ENCODE peak calls at places on chromosomes 3 and 15, in five cellular contexts. V, J, R, N and P are unnamed samples.

GRCh38 chr3:88032245-88032644 is 26.6 kb downstream of the CGGBP1 start:
- DNase-seq in V (no peak), J (no peak), R (no peak), N (no peak), P (no peak)

GRCh38 chr15:25741253-25741575 is 121.9 kb downstream of the ATP10A start:
- DNase-seq in V (no peak), J (no peak), R (no peak), N (no peak), P (no peak)

GRCh38 chr3:8990266-8991215 is 27.3 kb upstream of the RAD18 start:
- DNase-seq in V (peak), J (no peak), R (no peak), N (peak), P (peak)

GRCh38 chr3:186172353-186172752 is 63.5 kb upstream of the ETV5 start:
- DNase-seq in V (no peak), J (no peak), R (no peak), N (no peak), P (no peak)

GRCh38 chr3:186882881-186883685 is 40.6 kb downstream of the ADIPOQ start:
- DNase-seq in V (no peak), J (no peak), R (no peak), N (no peak), P (peak)

GRCh38 chr3:12139111-12139511 is 19.6 kb downstream of the TIMP4 start:
- DNase-seq in V (peak), J (no peak), R (no peak), N (peak), P (peak)

GRCh38 chr3:132004571-132004970 is 30.2 kb downstream of the CPNE4 start:
- DNase-seq in V (no peak), J (no peak), R (no peak), N (no peak), P (peak)

GRCh38 chr15:68210821-68211655 is 5.9 kb upstream of the CALML4 start:
- DNase-seq in V (peak), J (peak), R (peak), N (no peak), P (peak)

GRCh38 chr3:10354373-10355015 is 33.6 kb upstream of the SEC13 start:
- DNase-seq in V (no peak), J (no peak), R (no peak), N (no peak), P (peak)

GRCh38 chr3:25910997-25911396 is 121.1 kb downstream of the OXSM start:
- DNase-seq in V (peak), J (no peak), R (no peak), N (no peak), P (peak)

GRCh38 chr3:180250172-180250571 is 213.4 kb upstream of the PEX5L start:
- DNase-seq in V (peak), J (no peak), R (no peak), N (no peak), P (peak)

GRCh38 chr3:128573707-128574162 is 76.9 kb downstream of the RPN1 start:
- DNase-seq in V (no peak), J (no peak), R (peak), N (no peak), P (no peak)

GRCh38 chr3:169604568-169604967 is 58.9 kb downstream of the MECOM start:
- DNase-seq in V (no peak), J (no peak), R (no peak), N (no peak), P (peak)

GRCh38 chr3:39260957-39261356 is 18.9 kb downstream of the CX3CR1 start:
- DNase-seq in V (peak), J (peak), R (peak), N (peak), P (peak)

DNA sequence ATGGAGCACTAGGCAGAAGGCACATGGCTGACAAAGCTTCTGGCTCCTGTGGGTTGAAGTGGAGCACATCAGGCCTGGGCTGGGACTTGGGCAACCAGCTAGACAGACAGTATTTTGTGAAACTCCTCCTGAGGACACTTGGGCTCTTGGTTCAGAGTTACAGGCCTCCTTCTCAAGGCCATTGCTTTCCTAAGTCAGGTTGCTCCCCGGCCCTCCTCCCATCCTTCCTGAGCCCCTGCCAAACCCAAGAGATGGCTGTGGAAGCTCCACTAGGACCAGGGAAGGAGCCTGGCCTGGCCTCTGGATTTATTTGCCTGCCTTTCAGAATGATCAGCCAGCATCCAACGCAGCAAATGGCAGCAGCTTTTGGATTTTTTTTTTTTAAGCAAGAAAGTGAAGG is 56.3 kb downstream of the MAGEF1 start:
- DNase-seq in V (no peak), J (no peak), R (no peak), N (no peak), P (no peak)
- TF ChIP-seq CTCF in V (no peak), J (no peak), R (no peak), N (no peak), P (no peak)

GRCh38 chr15:39427705-39428104 is 153.2 kb upstream of the THBS1 start:
- DNase-seq in V (no peak), J (no peak), R (peak), N (no peak), P (no peak)

GRCh38 chr15:39431371-39431770 is 149.5 kb upstream of the THBS1 start:
- DNase-seq in V (no peak), J (no peak), R (no peak), N (no peak), P (peak)

GRCh38 chr15:39429898-39430357 is 151.0 kb upstream of the THBS1 start:
- DNase-seq in V (peak), J (peak), R (no peak), N (peak), P (peak)

GRCh38 chr15:39430389-39430788 is 150.5 kb upstream of the THBS1 start:
- DNase-seq in V (no peak), J (no peak), R (no peak), N (no peak), P (no peak)

DNA sequence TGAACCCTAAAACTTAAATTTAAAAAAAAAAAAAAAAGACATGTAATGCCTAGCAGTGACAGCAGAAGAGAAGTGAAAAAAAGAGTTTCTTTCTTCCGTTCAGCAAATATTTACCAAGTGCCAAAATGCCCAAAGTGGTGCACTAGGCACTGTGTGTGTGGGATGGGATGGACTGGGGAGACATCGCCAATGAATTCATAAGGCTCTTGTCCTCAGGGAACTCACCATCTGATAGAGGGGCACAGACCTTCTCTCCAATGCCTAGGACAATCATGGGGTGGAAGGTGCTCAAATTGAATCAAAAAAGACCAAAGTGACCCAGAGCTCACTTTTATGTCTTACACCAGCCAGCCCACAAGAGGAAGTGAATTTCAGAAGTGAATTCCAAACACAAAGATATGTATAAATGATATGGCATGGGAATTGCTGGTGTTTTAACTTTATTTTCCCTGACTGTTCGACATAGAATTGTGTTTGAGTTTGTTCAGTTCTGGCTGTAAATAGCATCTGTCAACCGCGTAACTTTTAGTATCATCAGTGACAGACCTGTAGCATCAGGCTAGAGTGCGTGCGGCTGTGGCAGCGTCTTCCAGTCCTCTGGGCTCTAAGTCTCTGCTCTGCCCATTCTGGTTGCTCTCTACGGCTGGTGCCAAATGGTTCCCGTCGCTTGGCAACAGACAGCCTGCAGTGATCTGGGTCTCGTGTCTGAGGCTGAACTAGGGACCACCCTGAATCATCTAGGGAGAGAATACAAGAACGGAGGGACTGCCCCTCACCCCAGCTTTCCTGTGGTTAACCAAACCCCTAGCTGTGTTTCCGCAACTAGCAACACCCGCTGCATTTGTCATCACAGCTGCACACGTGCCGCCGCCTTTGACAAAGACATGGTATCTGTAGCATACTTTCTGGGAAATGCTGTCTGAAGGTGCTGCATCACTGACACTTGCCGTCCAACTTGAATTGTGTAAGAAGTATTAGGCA is 154.0 kb upstream of the THBS1 start:
- DNase-seq in V (peak), J (peak), R (peak), N (no peak), P (no peak)
- H3K4me3 ChIP-seq in V (no peak), J (peak), R (peak), N (peak), P (no peak)

GRCh38 chr3:15205482-15205933 is 538 bp upstream of the CAPN7 start:
- DNase-seq in V (no peak), J (no peak), R (no peak), N (no peak), P (no peak)
- TF ChIP-seq CTCF in V (no peak), J (no peak), R (no peak), N (no peak), P (no peak)

DNA sequence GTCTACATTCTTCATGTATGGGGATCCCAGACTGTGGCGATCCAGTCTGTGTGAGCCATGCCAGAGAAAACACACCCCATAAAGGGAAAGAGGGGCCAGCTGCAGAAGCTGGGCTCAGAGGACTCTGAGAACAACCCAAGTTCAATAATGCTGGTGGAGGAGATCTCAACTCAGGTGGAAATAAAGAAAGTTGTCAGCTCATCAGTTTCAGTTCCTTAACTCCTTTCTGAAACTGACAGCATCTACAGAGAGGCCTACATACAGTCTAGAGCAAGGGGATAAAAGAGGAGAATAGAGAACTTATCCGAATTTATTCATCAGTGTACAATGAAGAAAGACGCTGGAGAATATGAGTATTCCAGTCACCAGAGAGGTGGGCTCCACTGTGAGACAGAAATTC is 77.0 kb downstream of the NTRK3 start:
- DNase-seq in V (no peak), J (peak), R (no peak), N (no peak), P (no peak)
- H3K4me3 ChIP-seq in V (no peak), J (no peak), R (no peak), N (no peak), P (no peak)

GRCh38 chr15:52783929-52784798 is 6.0 kb downstream of the ONECUT1 start:
- DNase-seq in V (peak), J (peak), R (no peak), N (no peak), P (peak)
- TF ChIP-seq CTCF in V (peak), J (peak), R (peak), N (peak), P (peak)

GRCh38 chr3:152270944-152271343 is 2.2 kb downstream of the MBNL1 start:
- DNase-seq in V (no peak), J (no peak), R (no peak), N (no peak), P (no peak)
- H3K4me3 ChIP-seq in V (peak), J (peak), R (peak), N (peak), P (peak)

DNA sequence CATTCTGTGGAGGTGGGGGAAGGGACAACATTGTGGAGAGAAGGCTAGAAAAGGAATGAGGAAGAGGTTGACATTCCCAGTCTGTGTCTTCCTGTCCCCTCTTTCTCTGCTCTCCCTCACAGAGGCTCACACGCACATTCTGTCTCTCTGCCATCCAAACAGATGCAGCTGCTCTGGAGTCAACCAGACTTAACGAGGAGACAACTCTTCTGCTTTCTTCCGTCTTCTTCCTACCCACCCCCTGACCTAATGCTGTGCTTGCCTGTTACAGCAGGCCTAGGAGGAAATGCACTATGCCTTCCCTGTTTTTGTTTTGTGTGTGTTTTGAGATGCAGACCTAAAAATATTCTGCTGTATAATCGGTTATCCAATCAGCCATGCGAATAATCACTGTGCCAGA is 121.9 kb downstream of the CACNA1D start:
- DNase-seq in V (no peak), J (no peak), R (no peak), N (no peak), P (no peak)
- TF ChIP-seq CTCF in V (no peak), J (no peak), R (no peak), N (no peak), P (no peak)